ENCODE peak calls at places on chromosomes 2 and 18, in five cellular contexts. K, W, M, U and R are unnamed samples.

GRCh38 chr2:221553333-221553732 is 18.8 kb downstream of the EPHA4 start:
- DNase-seq in K (no peak), W (no peak), M (no peak), U (no peak), R (no peak)

GRCh38 chr2:98807221-98807620 is 76.3 kb upstream of the MGAT4A start:
- DNase-seq in K (no peak), W (no peak), M (no peak), U (no peak), R (no peak)

GRCh38 chr2:178306351-178307073 is 112.2 kb downstream of the OSBPL6 start:
- DNase-seq in K (peak), W (peak), M (peak), U (peak), R (peak)

GRCh38 chr2:219369447-219369861 is 18.3 kb downstream of the DNPEP start:
- DNase-seq in K (no peak), W (no peak), M (no peak), U (no peak), R (no peak)

GRCh38 chr2:177489719-177490301 is 97.2 kb downstream of the AGPS start:
- DNase-seq in K (peak), W (no peak), M (peak), U (no peak), R (peak)

GRCh38 chr2:12167525-12168317 is 421.3 kb downstream of the LPIN1 start:
- DNase-seq in K (peak), W (peak), M (peak), U (no peak), R (no peak)

GRCh38 chr2:120430957-120431356 is 85.0 kb downstream of the INHBB start:
- DNase-seq in K (no peak), W (peak), M (no peak), U (no peak), R (no peak)

GRCh38 chr2:197904446-197904845 is 100.1 kb downstream of the PLCL1 start:
- DNase-seq in K (no peak), W (no peak), M (no peak), U (peak), R (no peak)

GRCh38 chr2:152222975-152223638 is 47.5 kb upstream of the STAM2 start:
- DNase-seq in K (peak), W (no peak), M (no peak), U (no peak), R (no peak)

GRCh38 chr2:72722492-72723090 is 103.2 kb downstream of the EXOC6B start:
- DNase-seq in K (peak), W (no peak), M (no peak), U (no peak), R (no peak)

GRCh38 chr2:64462171-64462570 is 8.2 kb downstream of the LGALSL start:
- DNase-seq in K (no peak), W (no peak), M (no peak), U (no peak), R (no peak)

GRCh38 chr2:241108271-241109209 is 6.5 kb upstream of the MTERF4 start:
- DNase-seq in K (no peak), W (no peak), M (no peak), U (no peak), R (no peak)

GRCh38 chr2:51420521-51420920 is 388.6 kb upstream of the NRXN1 start:
- DNase-seq in K (no peak), W (no peak), M (no peak), U (no peak), R (no peak)

GRCh38 chr2:165016772-165017411 is 61.6 kb upstream of the SLC38A11 start:
- DNase-seq in K (peak), W (no peak), M (no peak), U (no peak), R (peak)

DNA sequence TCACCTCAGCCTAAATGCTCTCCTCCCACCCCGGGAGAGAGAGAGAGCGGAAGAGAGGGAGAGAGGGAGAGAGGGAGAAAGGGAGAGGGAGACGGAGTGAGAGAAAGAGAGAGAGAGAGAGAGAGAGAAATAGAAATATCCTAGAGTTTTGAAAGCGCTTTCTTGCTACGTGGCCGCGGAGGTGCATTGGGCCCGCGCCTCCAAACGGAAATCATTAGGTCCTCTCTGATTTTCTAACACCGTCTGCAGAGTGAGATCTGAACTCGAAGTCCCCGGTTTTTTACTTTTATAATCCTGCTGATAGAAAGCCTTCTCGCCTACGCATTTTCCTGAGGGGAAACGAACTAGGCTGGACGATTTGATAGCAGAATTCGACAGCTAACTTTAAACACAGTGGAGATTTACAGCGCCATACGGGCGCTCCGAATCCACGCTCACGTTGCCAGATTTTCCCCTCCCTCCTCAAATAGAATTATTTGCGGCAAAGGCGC is 912 bp upstream of the EVX2 start:
- DNase-seq in K (no peak), W (no peak), M (no peak), U (no peak), R (no peak)
- TF ChIP-seq EZH2 in K (peak), W (peak), M (peak), U (no peak), R (no peak)

DNA sequence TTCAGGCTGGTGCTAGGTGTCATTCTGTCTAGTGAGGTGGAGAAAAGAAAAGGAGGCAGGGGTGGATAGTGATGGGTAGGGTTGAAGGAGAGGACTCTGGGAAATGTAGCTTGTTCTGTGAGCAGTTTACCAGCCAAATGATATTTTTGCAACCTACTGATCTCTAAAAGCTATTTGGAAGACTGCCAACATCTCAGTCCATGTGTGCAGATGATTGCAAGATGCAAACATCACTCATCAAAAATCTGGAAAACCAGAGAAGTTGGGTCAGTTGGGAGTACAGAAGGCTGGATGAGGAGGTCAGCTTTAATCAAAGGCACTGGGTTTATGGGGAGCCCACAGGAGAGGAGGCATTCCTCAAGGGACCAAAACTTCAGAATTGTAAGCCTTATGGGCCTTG is 177.8 kb downstream of the INSIG2 start:
- DNase-seq in K (no peak), W (no peak), M (no peak), U (no peak), R (no peak)
- TF ChIP-seq JUND in K (no peak), W (no peak), M (no peak), U (no peak), R (no peak)

DNA sequence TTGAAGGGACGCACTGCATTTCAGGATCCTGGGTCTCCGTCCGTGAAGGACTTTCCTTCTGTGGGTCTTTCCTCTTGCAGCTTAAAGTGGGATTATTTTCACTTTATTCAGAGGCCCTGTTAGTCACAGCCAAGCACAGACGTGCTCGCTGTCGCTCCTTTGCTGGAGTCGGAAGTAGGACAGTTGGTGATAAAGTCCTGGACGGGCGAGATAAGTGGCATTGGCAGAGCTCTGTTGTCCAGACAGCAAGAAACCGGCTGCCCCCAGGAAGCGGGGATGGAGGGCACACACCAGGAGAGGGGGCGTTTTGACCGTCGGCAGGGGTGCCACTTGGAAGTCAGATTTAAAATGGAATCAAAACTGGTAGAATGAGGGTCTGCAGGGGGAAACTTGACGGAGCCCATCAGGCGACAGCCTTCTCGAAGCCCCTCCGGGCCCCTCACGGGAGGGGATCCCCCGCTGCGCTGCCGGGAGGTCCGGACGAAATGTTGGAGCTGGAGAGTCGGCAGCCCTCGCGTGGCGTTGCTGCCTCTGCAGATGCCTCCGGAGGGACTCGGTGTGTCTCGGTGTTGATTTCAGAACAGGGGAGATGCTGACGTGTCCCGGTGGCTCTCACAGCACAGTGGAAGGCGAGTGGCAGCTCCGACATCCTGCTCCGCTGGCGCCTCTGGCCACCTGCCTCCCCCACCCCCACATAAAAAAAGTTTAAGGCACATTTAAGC is 124.2 kb downstream of the NFATC1 start:
- DNase-seq in K (no peak), W (no peak), M (peak), U (no peak), R (no peak)
- H2AFZ ChIP-seq in K (no peak), W (no peak), M (peak), U (no peak), R (no peak)

DNA sequence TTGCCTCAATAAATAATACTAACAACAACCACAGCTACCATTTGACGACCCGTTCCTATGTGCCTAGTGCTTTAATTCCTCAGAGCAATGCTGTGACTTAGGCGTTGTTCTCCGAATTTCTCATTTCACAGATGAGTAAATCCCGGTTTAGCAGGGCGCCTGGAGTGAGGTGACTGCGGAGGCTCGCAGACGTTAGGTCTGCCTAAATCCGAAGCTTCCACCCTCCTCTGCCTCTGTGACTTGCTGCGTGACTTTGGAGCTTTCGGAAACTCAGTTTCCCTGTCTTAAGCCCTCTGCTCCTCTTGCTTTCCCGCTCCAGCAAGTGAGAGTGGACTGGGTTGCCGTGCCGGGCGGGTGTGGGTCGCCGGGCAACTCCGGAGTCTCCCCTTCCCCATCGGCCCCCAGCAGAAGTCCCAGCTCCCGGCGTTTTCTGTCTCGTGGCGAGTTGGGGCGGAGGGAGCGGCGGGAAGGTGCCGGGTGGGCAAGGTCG is 711 bp upstream of the ATOH8 start:
- DNase-seq in K (no peak), W (no peak), M (no peak), U (no peak), R (no peak)
- TF ChIP-seq EZH2 in K (no peak), W (peak), M (no peak), U (peak), R (no peak)

GRCh38 chr2:102109016-102109415 is 33.5 kb upstream of the IL1R1 start:
- DNase-seq in K (no peak), W (no peak), M (no peak), U (no peak), R (no peak)
- TF ChIP-seq JUND in K (no peak), W (no peak), M (no peak), U (no peak), R (no peak)

DNA sequence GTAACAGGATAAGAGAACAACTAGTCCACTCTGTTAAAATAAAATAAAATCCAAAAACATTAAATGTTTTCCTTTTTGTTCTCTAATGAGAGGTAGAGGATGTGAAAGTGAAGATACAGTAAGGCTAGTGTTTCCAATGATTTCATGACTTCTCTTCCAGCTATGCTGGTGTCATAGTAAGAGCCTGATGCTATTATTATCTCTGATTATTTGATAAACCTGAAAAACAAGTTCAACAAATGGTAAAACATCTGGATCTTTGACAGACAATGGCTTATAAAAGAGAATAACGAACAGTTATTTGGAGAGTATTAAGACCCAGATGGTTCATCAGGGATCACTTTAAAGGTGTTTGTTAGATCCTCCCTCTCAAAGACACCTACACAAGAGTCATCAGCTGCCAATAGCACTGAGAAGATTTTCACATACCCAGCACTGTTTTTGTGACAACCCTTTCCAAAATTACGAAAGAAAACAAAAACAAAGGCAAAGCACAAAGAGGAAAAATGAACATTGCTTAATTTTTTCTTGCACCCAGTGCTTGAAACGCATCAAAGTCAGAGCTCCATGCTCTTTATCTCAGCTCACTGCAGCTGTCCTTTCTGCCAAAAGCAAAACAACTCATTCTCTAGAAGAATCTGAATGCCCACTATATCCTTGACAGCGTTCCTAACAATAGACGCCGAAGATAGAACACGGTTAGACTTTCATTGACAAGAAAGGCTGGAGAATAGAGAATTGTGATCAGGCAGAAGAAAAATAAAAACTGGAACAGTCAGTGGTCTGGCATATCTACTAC is 168.6 kb downstream of the SLC8A1 start:
- DNase-seq in K (no peak), W (no peak), M (no peak), U (no peak), R (no peak)
- H2AFZ ChIP-seq in K (no peak), W (no peak), M (no peak), U (no peak), R (no peak)

DNA sequence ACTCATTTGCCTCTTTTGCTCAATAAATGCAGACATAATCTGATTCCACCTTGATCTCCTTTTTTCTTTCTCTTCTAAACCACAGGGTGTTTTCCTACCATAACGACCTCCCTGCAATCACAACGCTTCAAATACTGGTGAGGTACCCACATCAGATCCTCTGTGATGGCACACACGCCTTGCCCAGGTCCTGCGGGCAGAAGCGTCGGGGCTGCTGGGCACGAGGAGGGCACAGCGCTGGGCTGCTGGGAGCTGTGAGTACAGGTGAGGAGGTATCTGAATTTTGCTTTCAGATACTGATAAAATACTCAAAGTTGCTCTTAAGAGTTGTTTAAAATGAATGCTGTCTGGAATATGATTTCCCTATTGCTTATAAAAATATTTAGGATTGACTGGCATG is 186.1 kb upstream of the PXDN start:
- DNase-seq in K (no peak), W (peak), M (no peak), U (no peak), R (no peak)
- TF ChIP-seq EZH2 in K (no peak), W (no peak), M (no peak), U (no peak), R (no peak)